ENCODE peak calls at places on chromosomes 5 and 9, in ten cellular contexts. O is ovary, H is brain microvascular endothelial cell, F is A549, K is cardiac muscle cell, W is neural crest cell, X is testis, C is prostate gland, L is transverse colon, Y is heart right ventricle. S is an unnamed sample.

GRCh38 chr5:177491429-177491945 is 5.9 kb downstream of the PDLIM7 start:
- DNase-seq in O (peak; percentile 60), H (no peak), F (peak; percentile 79), K (peak; percentile 88), W (peak; percentile 75), X (peak; percentile 72), C (no peak), L (peak; percentile 48), Y (no peak), S (no peak)

GRCh38 chr9:24590432-24590831 is 44.7 kb upstream of the IZUMO3 start:
- DNase-seq in O (no peak), H (no peak), F (no peak), K (no peak), W (no peak), X (no peak), C (no peak), L (no peak), Y (no peak), S (no peak)

GRCh38 chr5:44770936-44771717 is 37.6 kb upstream of the MRPS30 start:
- DNase-seq in O (no peak), H (no peak), F (no peak), K (no peak), W (no peak), X (no peak), C (no peak), L (no peak), Y (no peak), S (no peak)

GRCh38 chr5:55864606-55865541 is 13.7 kb downstream of the IL31RA start:
- DNase-seq in O (no peak), H (peak; percentile 25), F (no peak), K (no peak), W (no peak), X (no peak), C (no peak), L (no peak), Y (no peak), S (no peak)

GRCh38 chr9:95004452-95005275 is 278.2 kb downstream of the AOPEP start:
- DNase-seq in O (peak; percentile 78), H (no peak), F (peak; percentile 74), K (peak; percentile 73), W (no peak), X (peak; percentile 57), C (peak; percentile 60), L (peak; percentile 76), Y (peak; percentile 67), S (peak; percentile 76)

GRCh38 chr5:173577817-173578216 is 38.6 kb downstream of the BOD1 start:
- DNase-seq in O (no peak), H (no peak), F (no peak), K (no peak), W (no peak), X (no peak), C (no peak), L (no peak), Y (no peak), S (no peak)

GRCh38 chr9:101635473-101635872 is 40.7 kb upstream of the PPP3R2 start:
- DNase-seq in O (no peak), H (no peak), F (no peak), K (no peak), W (no peak), X (no peak), C (no peak), L (no peak), Y (no peak), S (no peak)

GRCh38 chr9:93094294-93095204 is 1.5 kb upstream of the CARD19 start:
- DNase-seq in O (peak; percentile 82), H (no peak), F (no peak), K (peak; percentile 28), W (no peak), X (peak; percentile 60), C (no peak), L (peak; percentile 63), Y (peak; percentile 58), S (no peak)

GRCh38 chr5:36777105-36777757 is 99.3 kb upstream of the NIPBL start:
- DNase-seq in O (no peak), H (peak; percentile 46), F (peak; percentile 37), K (peak; percentile 57), W (peak; percentile 20), X (peak; percentile 47), C (no peak), L (peak; percentile 19), Y (no peak), S (no peak)

GRCh38 chr5:34676409-34676808 is 20.3 kb downstream of the RAI14 start:
- DNase-seq in O (no peak), H (peak; percentile 47), F (no peak), K (no peak), W (no peak), X (no peak), C (no peak), L (no peak), Y (no peak), S (no peak)

GRCh38 chr5:108543486-108543885 is 161.6 kb upstream of the FBXL17 start:
- DNase-seq in O (no peak), H (no peak), F (no peak), K (no peak), W (no peak), X (no peak), C (no peak), L (no peak), Y (no peak), S (no peak)

GRCh38 chr5:180831139-180832080 is 28.8 kb upstream of the MGAT1 start:
- DNase-seq in O (peak; percentile 92), H (peak; percentile 49), F (peak; percentile 75), K (peak; percentile 70), W (peak; percentile 61), X (peak; percentile 92), C (peak; percentile 88), L (peak; percentile 92), Y (peak; percentile 90), S (peak; percentile 90)

GRCh38 chr9:91178281-91179236 is 183.2 kb downstream of the AUH start:
- DNase-seq in O (no peak), H (no peak), F (no peak), K (no peak), W (no peak), X (no peak), C (no peak), L (peak; percentile 54), Y (no peak), S (no peak)

GRCh38 chr9:37667706-37668672 is 17.2 kb downstream of the FRMPD1 start:
- DNase-seq in O (no peak), H (no peak), F (no peak), K (peak; percentile 66), W (no peak), X (no peak), C (no peak), L (no peak), Y (no peak), S (no peak)

GRCh38 chr5:149760700-149761187 is 30.6 kb downstream of the PPARGC1B start:
- DNase-seq in O (no peak), H (no peak), F (peak; percentile 19), K (no peak), W (no peak), X (no peak), C (no peak), L (no peak), Y (no peak), S (no peak)

GRCh38 chr9:113369583-113370140 is 7.1 kb downstream of the HDHD3 start:
- DNase-seq in O (no peak), H (no peak), F (no peak), K (no peak), W (no peak), X (no peak), C (no peak), L (no peak), Y (no peak), S (no peak)

DNA sequence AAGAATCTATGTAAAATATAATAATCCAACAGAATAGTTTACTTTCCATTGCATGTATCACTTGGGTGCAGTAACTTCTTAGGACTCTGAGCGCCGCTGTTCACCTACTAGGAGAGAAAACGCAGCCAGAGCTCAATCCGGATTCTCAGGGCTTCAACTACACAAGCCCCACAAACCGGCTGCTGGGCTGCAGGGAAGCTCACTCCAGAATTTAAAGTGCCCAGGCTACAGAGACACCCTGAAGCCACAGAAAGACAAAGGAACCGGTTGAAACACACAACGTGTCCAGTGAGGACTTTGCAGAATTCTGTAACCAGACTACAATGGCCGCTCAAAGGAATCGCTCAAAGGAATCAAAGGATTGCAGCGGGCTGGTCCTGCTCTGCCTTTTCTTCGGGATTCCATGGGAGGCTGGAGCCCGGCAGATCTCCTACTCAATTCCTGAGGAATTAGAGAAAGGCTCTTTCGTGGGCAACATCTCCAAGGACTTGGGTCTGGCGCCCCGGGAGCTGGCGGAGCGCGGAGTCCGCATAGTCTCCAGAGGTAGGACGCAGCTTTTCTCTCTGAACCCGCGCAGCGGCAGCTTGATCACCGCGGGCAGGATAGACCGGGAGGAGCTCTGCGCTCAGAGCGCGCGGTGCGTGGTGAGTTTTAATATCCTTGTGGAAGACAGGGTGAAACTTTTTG is at the start of gene PCDHGA10:
- DNase-seq in O (no peak), H (peak; percentile 66), F (no peak), K (peak; percentile 77), W (peak; percentile 37), X (peak; percentile 74), C (peak; percentile 55), L (peak; percentile 62), Y (no peak), S (peak; percentile 82)
- TF ChIP-seq CTCF in O (no peak), H (peak; percentile 79), F (no peak), K (peak; percentile 74), W (peak; percentile 76), X (peak; percentile 32), C (no peak), L (peak; percentile 41), Y (peak; percentile 57), S (peak; percentile 55)

DNA sequence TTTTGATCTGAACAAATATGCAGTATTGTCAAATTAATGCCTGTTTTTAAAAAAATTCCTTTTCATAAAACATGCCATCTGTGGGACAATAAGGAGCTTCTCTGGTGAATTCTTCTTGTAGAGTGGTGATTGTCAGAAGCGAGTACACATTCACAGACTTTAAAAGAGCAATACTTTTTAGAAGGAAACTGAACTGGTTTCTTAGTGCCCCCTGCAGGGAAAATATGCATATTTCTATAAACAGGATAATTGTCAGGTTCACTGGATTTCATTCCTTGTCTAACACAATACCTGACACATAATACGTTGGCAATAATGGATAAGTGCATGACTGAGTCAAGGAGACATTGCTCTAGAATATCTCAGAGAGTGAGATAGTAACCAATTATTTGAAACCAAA is 133.7 kb downstream of the KIF4B start:
- DNase-seq in O (no peak), H (no peak), F (no peak), K (no peak), W (no peak), X (no peak), C (no peak), L (no peak), Y (no peak), S (no peak)
- TF ChIP-seq CTCF in O (no peak), H (peak; percentile 35), F (peak; percentile 44), K (peak; percentile 32), W (no peak), X (peak; percentile 47), C (no peak), L (no peak), Y (peak; percentile 43), S (no peak)

GRCh38 chr5:101728933-101729332 is 567.2 kb downstream of the SLCO4C1 start:
- DNase-seq in O (no peak), H (no peak), F (peak; percentile 15), K (peak; percentile 7), W (no peak), X (peak; percentile 19), C (no peak), L (no peak), Y (no peak), S (no peak)
- TF ChIP-seq CTCF in O (no peak), H (no peak), F (no peak), K (no peak), W (peak; percentile 42), X (no peak), C (no peak), L (no peak), Y (no peak), S (no peak)

GRCh38 chr5:28766565-28767158 is 1728.3 kb upstream of the CDH9 start:
- DNase-seq in O (no peak), H (peak; percentile 36), F (peak; percentile 67), K (peak; percentile 67), W (peak; percentile 5), X (no peak), C (no peak), L (no peak), Y (no peak), S (no peak)
- TF ChIP-seq CTCF in O (no peak), H (peak; percentile 33), F (peak; percentile 73), K (peak; percentile 25), W (peak; percentile 84), X (no peak), C (no peak), L (no peak), Y (peak; percentile 40), S (no peak)